ENCODE peak calls at places on chromosome 1, in five cellular contexts. Z, X, T, K and M are unnamed samples.

GRCh38 chr1:110309768-110310167 is 29.4 kb upstream of the RBM15 start:
- DNase-seq in Z (no peak), X (no peak), T (no peak), K (no peak), M (no peak)

GRCh38 chr1:16155537-16156410 is at the start of gene EPHA2:
- DNase-seq in X (no peak), K (peak), T (peak), Z (peak), M (no peak)

GRCh38 chr1:10615336-10615735 is 140.6 kb downstream of the PEX14 start:
- DNase-seq in K (no peak), T (peak), X (no peak), Z (no peak), M (no peak)

GRCh38 chr1:53390736-53391135 is 62.9 kb upstream of the LRP8 start:
- DNase-seq in K (no peak), Z (no peak), X (no peak), T (no peak), M (no peak)

GRCh38 chr1:19765623-19766022 is 34.1 kb downstream of the TMCO4 start:
- DNase-seq in T (no peak), X (no peak), K (no peak), Z (peak), M (no peak)

GRCh38 chr1:24886241-24886640 is 43.8 kb downstream of the RUNX3 start:
- DNase-seq in K (no peak), T (peak), Z (no peak), X (no peak), M (no peak)

GRCh38 chr1:69737527-69738176 is 169.9 kb downstream of the LRRC7 start:
- DNase-seq in X (peak), Z (peak), K (no peak), T (no peak), M (peak)

GRCh38 chr1:96220644-96221043 is 500.9 kb upstream of the PTBP2 start:
- DNase-seq in X (no peak), T (no peak), K (no peak), Z (no peak), M (no peak)